ENCODE peak calls at places on chromosomes 16 and 17, in six cellular contexts. O is dorsolateral prefrontal cortex, F is GM23338, Y is cardiac muscle cell, D is left ventricle myocardium inferior, G is colonic mucosa. S is an unnamed sample.
A peak's percentile ranks its signal among the peaks of the same experiment; 100 is the strongest.

GRCh38 chr16:47461598-47462266 is 601 bp downstream of the PHKB start:
- DNase-seq in O (no peak), F (peak; percentile 60), Y (peak; percentile 60), D (no peak), G (peak; percentile 51), S (no peak)

GRCh38 chr16:57265850-57266530 is 18.5 kb downstream of the PLLP start:
- DNase-seq in O (peak; percentile 60), F (no peak), Y (peak; percentile 64), D (peak; percentile 81), G (peak; percentile 90), S (no peak)

GRCh38 chr17:15945493-15946209 is 721 bp downstream of the ADORA2B start:
- DNase-seq in O (no peak), F (peak; percentile 36), Y (peak; percentile 42), D (no peak), G (peak; percentile 46), S (no peak)

GRCh38 chr17:18015603-18016002 is 23.4 kb downstream of the ATPAF2 start:
- DNase-seq in O (no peak), F (no peak), Y (no peak), D (no peak), G (no peak), S (no peak)

GRCh38 chr16:14669776-14670175 is 24.3 kb downstream of the PLA2G10 start:
- DNase-seq in O (no peak), F (peak; percentile 31), Y (no peak), D (no peak), G (peak; percentile 95), S (no peak)

GRCh38 chr17:8799001-8799850 is at the start of gene MFSD6L:
- DNase-seq in O (no peak), F (peak; percentile 91), Y (peak; percentile 45), D (no peak), G (peak; percentile 80), S (no peak)

GRCh38 chr16:47392114-47392513 is 68.7 kb downstream of the ITFG1 start:
- DNase-seq in O (no peak), F (no peak), Y (peak; percentile 26), D (no peak), G (no peak), S (peak; percentile 23)

GRCh38 chr17:44159519-44160210 is 10.8 kb upstream of the ASB16 start:
- DNase-seq in O (no peak), F (no peak), Y (peak; percentile 51), D (no peak), G (no peak), S (no peak)

GRCh38 chr16:89281829-89282228 is 64.3 kb downstream of the ZNF778 start:
- DNase-seq in O (no peak), F (no peak), Y (no peak), D (no peak), G (no peak), S (no peak)

GRCh38 chr16:81005644-81006471 is 827 bp downstream of the CMC2 start:
- DNase-seq in O (peak; percentile 43), F (peak; percentile 46), Y (peak; percentile 33), D (no peak), G (peak; percentile 83), S (no peak)

GRCh38 chr17:31291820-31292219 is 5.2 kb downstream of the OMG start:
- DNase-seq in O (no peak), F (no peak), Y (peak; percentile 31), D (no peak), G (no peak), S (no peak)

GRCh38 chr17:4786516-4786915 is 352 bp upstream of the VMO1 start:
- DNase-seq in O (no peak), F (no peak), Y (peak; percentile 38), D (no peak), G (no peak), S (no peak)

GRCh38 chr17:78368348-78368747 is 8.5 kb upstream of the SOCS3 start:
- DNase-seq in O (no peak), F (no peak), Y (no peak), D (no peak), G (no peak), S (no peak)

GRCh38 chr17:43457362-43457692 is 26.4 kb upstream of the DHX8 start:
- DNase-seq in O (no peak), F (no peak), Y (no peak), D (no peak), G (no peak), S (no peak)

GRCh38 chr16:84239186-84239790 is 524 bp downstream of the KCNG4 start:
- DNase-seq in O (no peak), F (no peak), Y (peak; percentile 23), D (no peak), G (no peak), S (no peak)

GRCh38 chr17:47678196-47678595 is 15.8 kb upstream of the TBKBP1 start:
- DNase-seq in O (no peak), F (no peak), Y (no peak), D (no peak), G (no peak), S (no peak)

GRCh38 chr17:5055543-5055942 is 20.3 kb upstream of the SLC52A1 start:
- DNase-seq in O (no peak), F (peak; percentile 65), Y (no peak), D (no peak), G (no peak), S (no peak)

GRCh38 chr17:43868236-43868994 is 21.4 kb downstream of the CD300LG start:
- DNase-seq in O (no peak), F (no peak), Y (no peak), D (no peak), G (no peak), S (no peak)

GRCh38 chr17:76725580-76726230 is 701 bp downstream of the JMJD6 start:
- DNase-seq in O (peak; percentile 68), F (peak; percentile 38), Y (peak; percentile 60), D (peak; percentile 78), G (peak; percentile 86), S (peak; percentile 72)

GRCh38 chr17:35486920-35487727 is 38.6 kb upstream of the SLFN13 start:
- DNase-seq in O (no peak), F (peak; percentile 13), Y (peak; percentile 90), D (peak; percentile 41), G (peak; percentile 32), S (peak; percentile 78)

GRCh38 chr17:44348988-44349364 is 3.9 kb downstream of the GRN start:
- DNase-seq in O (no peak), F (no peak), Y (no peak), D (no peak), G (no peak), S (no peak)

GRCh38 chr16:5938607-5939006 is 841.0 kb upstream of the EEF2KMT start:
- DNase-seq in O (no peak), F (no peak), Y (no peak), D (no peak), G (no peak), S (no peak)

DNA sequence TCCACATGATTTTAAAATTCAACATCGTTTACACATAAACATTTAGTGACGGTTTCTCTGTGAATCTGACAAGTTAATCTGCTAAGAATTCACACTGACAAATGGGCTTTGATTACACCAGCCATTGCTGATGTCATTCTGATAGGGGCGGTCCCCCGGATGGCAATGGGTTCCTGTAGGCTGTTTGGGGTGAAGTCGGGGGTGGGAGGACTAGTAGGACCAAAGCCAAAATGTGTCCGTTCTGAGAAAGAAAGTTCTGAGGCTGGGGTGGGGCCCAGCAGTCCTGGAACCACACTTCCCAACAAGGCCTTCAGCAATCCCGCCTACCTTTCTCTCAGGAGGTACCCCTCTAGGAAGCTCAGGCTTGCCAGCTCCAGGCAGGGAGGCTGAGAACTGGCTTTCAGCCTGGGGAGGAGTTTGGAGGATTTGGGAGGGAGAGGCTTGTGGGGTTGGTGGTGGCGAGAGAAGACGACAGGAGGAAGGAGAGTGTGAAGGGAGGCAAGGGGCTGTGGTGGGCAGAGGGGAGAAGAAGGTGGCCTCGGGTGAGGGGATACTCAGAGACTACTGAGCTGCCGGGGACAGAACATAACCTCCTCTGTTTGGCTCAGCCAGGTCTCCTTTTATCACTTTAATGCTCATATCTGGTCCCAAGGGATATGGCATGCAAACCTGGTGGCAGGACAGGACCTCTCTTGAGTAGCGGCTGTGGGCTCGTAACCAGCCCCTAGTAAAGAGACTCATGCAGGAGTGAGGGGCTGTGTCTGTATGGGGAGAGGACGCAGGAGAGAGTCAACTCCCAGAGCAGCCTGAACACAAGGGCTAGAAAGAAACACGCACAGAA is 8.6 kb downstream of the HIC1 start:
- DNase-seq in O (no peak), F (no peak), Y (peak; percentile 86), D (no peak), G (no peak), S (no peak)
- H3K27ac ChIP-seq in O (peak overlapping the region; percentile 62), F (no peak overlapping the region), Y (peak overlapping the region; percentile 30), D (peak overlapping the region; percentile 96), G (peak overlapping the region; percentile 67), S (no peak overlapping the region)

DNA sequence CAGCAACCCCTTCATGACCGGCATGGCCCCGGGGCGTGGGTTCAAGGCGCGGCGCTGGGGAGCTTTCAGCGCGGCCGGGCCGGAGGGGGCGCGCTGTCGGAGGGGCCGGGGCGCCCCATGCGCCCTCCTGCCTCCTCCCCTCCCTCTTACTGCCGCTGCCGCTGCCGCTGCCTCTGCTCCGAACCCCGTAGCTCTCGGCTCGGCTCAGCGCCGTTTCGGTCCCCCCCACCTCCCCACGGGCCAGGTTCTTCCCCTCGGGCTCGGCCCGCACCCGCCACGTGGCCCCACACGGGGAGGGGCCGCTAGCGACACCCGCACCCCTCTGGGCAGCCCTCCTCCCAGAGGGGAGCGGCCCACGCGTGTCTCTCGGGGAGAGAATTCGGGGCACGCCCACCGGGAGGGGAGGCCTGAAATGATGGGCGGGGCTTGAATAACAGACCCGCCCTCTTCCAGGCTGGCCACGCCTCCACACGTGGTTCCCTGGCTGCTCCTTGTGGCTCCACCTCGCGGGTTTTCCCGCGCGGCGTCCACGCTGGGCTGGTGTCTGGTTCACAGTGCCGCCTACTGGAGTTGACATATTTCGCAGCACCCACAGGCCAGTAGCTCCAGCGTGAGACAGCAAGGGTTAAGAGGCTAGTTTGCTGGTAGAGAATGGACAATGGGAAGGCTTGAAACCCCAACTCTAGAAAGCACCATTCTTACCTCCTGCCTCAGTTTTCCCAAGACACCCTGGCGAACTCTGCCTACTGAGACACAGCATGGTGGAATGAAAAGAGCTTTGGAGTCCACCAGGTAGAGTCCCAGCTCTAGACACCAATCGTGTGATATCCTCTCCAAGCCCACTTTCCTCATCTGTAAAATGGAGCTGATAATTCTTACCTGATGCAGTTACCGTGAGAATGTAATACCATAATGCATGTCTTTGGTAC is at the start of gene KCNH4:
- DNase-seq in O (peak; percentile 96), F (peak; percentile 73), Y (peak; percentile 78), D (peak; percentile 82), G (peak; percentile 74), S (peak; percentile 63)
- H3K27ac ChIP-seq in O (no peak within 1 kb of the TSS), F (no peak within 1 kb of the TSS), Y (no peak within 1 kb of the TSS), D (peak within 1 kb of the TSS; percentile 8), G (no peak within 1 kb of the TSS), S (no peak within 1 kb of the TSS)

GRCh38 chr16:53043986-53044571 is 8.6 kb downstream of the CHD9NB start:
- DNase-seq in O (no peak), F (peak; percentile 94), Y (no peak), D (no peak), G (peak; percentile 52), S (no peak)
- H3K27ac ChIP-seq in O (no peak overlapping the region), F (no peak overlapping the region), Y (no peak overlapping the region), D (peak overlapping the region; percentile 91), G (peak overlapping the region; percentile 91), S (no peak overlapping the region)

GRCh38 chr16:70611785-70612303 is 34.5 kb upstream of the IL34 start:
- DNase-seq in O (no peak), F (peak; percentile 39), Y (no peak), D (no peak), G (no peak), S (no peak)

GRCh38 chr16:70611224-70611598 is 35.1 kb upstream of the IL34 start:
- DNase-seq in O (no peak), F (peak; percentile 90), Y (no peak), D (no peak), G (no peak), S (no peak)

GRCh38 chr16:70608516-70608915 is 37.8 kb upstream of the IL34 start:
- DNase-seq in O (no peak), F (no peak), Y (no peak), D (no peak), G (no peak), S (no peak)

GRCh38 chr16:70612931-70613330 is 33.4 kb upstream of the IL34 start:
- DNase-seq in O (no peak), F (no peak), Y (no peak), D (no peak), G (no peak), S (no peak)

GRCh38 chr16:70610273-70611223 is 35.8 kb upstream of the IL34 start:
- DNase-seq in O (no peak), F (no peak), Y (peak; percentile 46), D (no peak), G (peak; percentile 26), S (no peak)
- H3K27ac ChIP-seq in O (no peak overlapping the region), F (no peak overlapping the region), Y (no peak overlapping the region), D (peak overlapping the region; percentile 27), G (no peak overlapping the region), S (no peak overlapping the region)